ENCODE peak calls at places on chromosomes 6 and 20, in nine cellular contexts. S is neuronal stem cell, L is mesenchymal stem cell, E is HCT116, T is GM23248, V is left ventricle myocardium inferior, O is esophagus squamous epithelium, H is RWPE1, P is PC-9. Y is an unnamed sample.

GRCh38 chr6:29552512-29553051 is 7.0 kb downstream of the UBD start:
- DNase-seq in P (no peak), H (peak), T (peak), L (peak), V (no peak), O (no peak), S (no peak), E (peak), Y (no peak)

GRCh38 chr6:45398075-45398817 is 20.5 kb upstream of the SUPT3H start:
- DNase-seq in T (peak), S (no peak), E (no peak), L (no peak), O (no peak), P (no peak), H (peak), V (no peak), Y (no peak)

GRCh38 chr6:43393597-43393996 is 24.1 kb upstream of the ZNF318 start:
- DNase-seq in H (no peak), T (no peak), S (no peak), L (no peak), O (no peak), P (no peak), V (no peak), E (no peak), Y (no peak)

GRCh38 chr6:25070547-25071366 is 135.0 kb upstream of the RIPOR2 start:
- DNase-seq in H (peak), O (peak), E (peak), V (peak), T (peak), S (peak), L (peak), P (peak), Y (peak)

GRCh38 chr6:156977527-156978291 is 200.5 kb downstream of the ARID1B start:
- DNase-seq in O (no peak), H (no peak), E (no peak), S (no peak), P (no peak), T (peak), V (no peak), L (no peak), Y (peak)

GRCh38 chr20:22678678-22679077 is 94.3 kb upstream of the FOXA2 start:
- DNase-seq in H (no peak), E (no peak), L (no peak), O (no peak), V (no peak), S (no peak), T (no peak), P (no peak), Y (no peak)

GRCh38 chr20:56986931-56987720 is 279.3 kb downstream of the BMP7 start:
- DNase-seq in O (no peak), L (peak), P (no peak), E (no peak), T (no peak), H (no peak), V (no peak), S (no peak), Y (no peak)

GRCh38 chr6:376823-377571 is 14.6 kb upstream of the IRF4 start:
- DNase-seq in V (no peak), H (no peak), O (no peak), L (no peak), S (no peak), P (no peak), T (no peak), E (no peak), Y (no peak)

GRCh38 chr6:169829786-169830185 is 78.4 kb downstream of the ERMARD start:
- DNase-seq in V (no peak), L (no peak), O (no peak), T (no peak), E (no peak), S (no peak), P (no peak), H (no peak), Y (no peak)

GRCh38 chr6:111628117-111628866 is 22.6 kb upstream of the TRAF3IP2 start:
- DNase-seq in E (no peak), P (no peak), H (no peak), S (no peak), L (no peak), T (peak), V (no peak), O (no peak), Y (no peak)

GRCh38 chr6:26158581-26159416 is 71.6 kb downstream of the HFE start:
- DNase-seq in E (no peak), L (peak), S (no peak), V (peak), O (no peak), H (no peak), T (peak), P (no peak), Y (peak)

GRCh38 chr6:148392611-148393160 is 50.0 kb downstream of the SASH1 start:
- DNase-seq in V (no peak), E (no peak), L (no peak), T (peak), H (no peak), P (no peak), S (no peak), O (no peak), Y (no peak)

GRCh38 chr20:47667531-47668312 is 117.6 kb downstream of the SULF2 start:
- DNase-seq in H (no peak), O (no peak), S (no peak), E (no peak), P (no peak), V (no peak), L (no peak), T (no peak), Y (no peak)

GRCh38 chr20:58708246-58708931 is 15.8 kb downstream of the NPEPL1 start:
- DNase-seq in T (no peak), E (no peak), L (no peak), O (no peak), H (no peak), V (peak), P (no peak), S (no peak), Y (no peak)

GRCh38 chr6:4936681-4937041 is 67.2 kb downstream of the RPP40 start:
- DNase-seq in P (no peak), L (peak), H (peak), T (peak), O (no peak), E (no peak), V (no peak), S (no peak), Y (no peak)

GRCh38 chr20:21234816-21235215 is 68.3 kb upstream of the XRN2 start:
- DNase-seq in V (no peak), O (no peak), H (no peak), T (no peak), L (no peak), P (no peak), E (no peak), S (peak), Y (no peak)

GRCh38 chr6:69732640-69733039 is 64.2 kb downstream of the LMBRD1 start:
- DNase-seq in H (peak), V (no peak), S (no peak), O (no peak), T (peak), L (peak), E (no peak), P (no peak), Y (no peak)

GRCh38 chr6:41936073-41936837 is 5.4 kb downstream of the CCND3 start:
- DNase-seq in T (peak), L (peak), O (no peak), E (peak), H (peak), P (peak), V (peak), S (peak), Y (peak)

GRCh38 chr6:110408891-110409290 is 6.5 kb downstream of the DDO start:
- DNase-seq in E (no peak), T (no peak), S (no peak), L (no peak), H (no peak), O (no peak), V (no peak), P (no peak), Y (no peak)

GRCh38 chr6:36563928-36564284 is 16.6 kb upstream of the STK38 start:
- DNase-seq in V (no peak), H (no peak), O (no peak), S (no peak), E (no peak), P (no peak), L (no peak), T (no peak), Y (no peak)

GRCh38 chr20:10185741-10186558 is 32.7 kb upstream of the SNAP25 start:
- DNase-seq in V (no peak), T (no peak), S (no peak), P (no peak), H (no peak), E (no peak), O (no peak), L (no peak), Y (peak)

GRCh38 chr6:829646-830045 is 136.7 kb upstream of the EXOC2 start:
- DNase-seq in T (no peak), O (no peak), S (no peak), H (no peak), E (no peak), P (no peak), V (no peak), L (no peak), Y (no peak)

GRCh38 chr20:1809611-1810510 is 85.3 kb upstream of the SIRPA start:
- DNase-seq in S (no peak), L (peak), E (no peak), T (peak), V (no peak), O (no peak), H (peak), P (peak), Y (no peak)

GRCh38 chr20:6450841-6451240 is 316.6 kb upstream of the BMP2 start:
- DNase-seq in E (no peak), S (no peak), L (no peak), H (no peak), O (no peak), V (no peak), T (no peak), P (no peak), Y (no peak)

DNA sequence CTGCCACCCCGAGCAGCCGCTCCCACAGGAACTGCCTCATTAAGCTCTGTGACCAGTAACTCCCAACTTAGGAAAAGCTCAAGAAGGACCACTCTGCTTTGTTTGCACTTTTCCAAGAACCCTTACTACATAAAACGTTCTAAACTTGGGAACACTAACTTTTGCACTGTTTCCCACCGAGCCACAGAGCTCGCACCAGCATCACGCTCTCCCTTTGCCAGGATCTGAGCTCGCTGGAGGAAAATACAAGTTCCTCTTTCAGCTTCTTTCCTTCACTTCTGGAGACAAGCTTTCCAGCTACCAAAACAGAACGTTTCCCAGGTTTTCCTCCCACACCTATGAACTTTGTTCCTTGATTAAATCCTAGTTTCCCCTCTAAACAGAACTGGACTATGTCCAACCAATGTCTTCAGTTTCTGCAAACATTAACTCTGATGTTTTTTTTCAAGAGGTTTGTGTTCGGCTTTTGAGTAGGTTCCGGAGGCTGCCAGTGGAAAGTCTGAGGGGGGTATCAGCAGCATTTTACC is 135.3 kb downstream of the LY86 start:
- DNase-seq in O (no peak), S (no peak), T (no peak), P (no peak), E (no peak), H (no peak), L (no peak), V (no peak), Y (no peak)
- H3K27ac ChIP-seq in O (peak), S (no peak), T (peak), P (no peak), E (no peak), H (peak), L (peak), V (peak), Y (peak)

GRCh38 chr6:35415065-35415880 is 36.9 kb upstream of the FANCE start:
- DNase-seq in V (peak), E (no peak), S (peak), H (peak), P (peak), L (peak), T (peak), O (no peak), Y (peak)

GRCh38 chr6:35417979-35418661 is 34.0 kb upstream of the FANCE start:
- DNase-seq in L (no peak), P (no peak), S (no peak), H (no peak), T (no peak), V (no peak), O (no peak), E (no peak), Y (no peak)

GRCh38 chr6:35413911-35414310 is 38.2 kb upstream of the FANCE start:
- DNase-seq in V (no peak), S (no peak), T (no peak), E (no peak), L (no peak), H (no peak), O (no peak), P (no peak), Y (no peak)

GRCh38 chr6:35419961-35420360 is 32.2 kb upstream of the FANCE start:
- DNase-seq in V (no peak), H (no peak), E (no peak), T (no peak), O (no peak), P (no peak), L (no peak), S (no peak), Y (no peak)

GRCh38 chr6:35419431-35419830 is 32.7 kb upstream of the FANCE start:
- DNase-seq in L (peak), P (no peak), T (peak), S (no peak), H (no peak), E (no peak), V (no peak), O (no peak), Y (no peak)
- H3K27ac ChIP-seq in L (no peak), P (no peak), T (no peak), S (no peak), H (peak), E (no peak), V (peak), O (no peak), Y (no peak)

GRCh38 chr6:134453792-134454510 is 136.0 kb upstream of the SGK1 start:
- DNase-seq in H (no peak), O (no peak), E (no peak), V (no peak), P (peak), S (no peak), T (no peak), L (no peak), Y (no peak)
- H3K27ac ChIP-seq in H (no peak), O (peak), E (no peak), V (no peak), P (no peak), S (no peak), T (no peak), L (peak), Y (peak)

DNA sequence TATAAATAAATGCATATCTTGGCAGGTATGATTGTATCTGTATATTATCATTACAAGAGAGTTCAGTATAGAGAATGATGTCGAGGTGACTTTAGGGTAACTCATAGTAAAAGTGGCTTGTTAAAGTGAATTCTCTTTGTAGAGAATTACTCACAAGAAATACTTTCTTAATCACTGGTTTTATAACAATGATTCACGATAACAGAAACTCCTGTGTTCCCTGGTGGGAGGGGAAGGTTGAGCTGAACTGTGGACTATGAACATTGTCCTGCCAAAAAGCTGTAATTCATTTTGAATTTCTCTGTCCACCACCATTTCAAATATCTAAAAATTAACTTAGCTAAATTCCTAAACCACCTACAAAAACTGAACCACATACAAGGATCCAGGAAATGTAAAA is 7.7 kb downstream of the TPMT start:
- DNase-seq in H (peak), E (no peak), O (no peak), P (no peak), V (no peak), T (peak), L (no peak), S (no peak), Y (no peak)
- H3K27ac ChIP-seq in H (no peak), E (no peak), O (no peak), P (no peak), V (no peak), T (peak), L (peak), S (no peak), Y (peak)

DNA sequence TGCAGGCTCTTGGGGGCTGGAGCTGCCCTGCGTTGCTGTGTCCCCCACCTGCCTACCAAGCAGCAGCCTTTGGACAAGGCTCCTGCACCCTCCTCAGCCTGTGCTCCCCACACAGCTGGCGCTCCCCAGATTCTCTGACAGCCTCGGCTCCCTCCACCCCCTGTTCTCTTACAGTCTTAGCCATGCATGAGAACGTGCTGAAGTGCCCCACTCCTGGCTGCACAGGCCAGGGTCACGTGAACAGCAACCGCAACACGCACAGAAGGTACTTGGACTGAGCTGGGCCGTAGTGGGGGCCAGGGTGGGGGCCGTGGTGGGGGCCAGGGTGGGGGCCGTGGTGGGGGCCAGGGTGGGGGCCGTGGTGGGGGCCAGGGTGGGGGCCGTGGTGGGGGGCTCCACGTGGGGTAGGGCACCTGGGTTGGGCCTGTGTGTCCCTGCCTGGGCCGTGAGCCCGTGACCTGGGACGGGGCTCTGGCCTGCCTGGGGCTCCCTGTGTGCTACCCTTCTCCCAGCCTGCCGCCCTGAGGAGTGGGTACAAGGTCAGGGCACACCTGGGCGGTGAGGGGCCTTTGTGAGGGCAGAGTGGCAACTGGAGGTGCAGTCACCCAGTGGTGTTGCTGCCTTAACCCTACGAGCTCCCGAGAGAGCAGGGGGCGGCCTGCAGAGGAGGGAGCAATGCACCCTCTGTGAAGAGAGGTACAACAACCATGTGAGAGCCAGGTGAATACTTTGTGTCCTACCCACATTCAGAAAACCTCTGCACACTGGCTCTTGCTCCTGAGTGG is 43.5 kb upstream of the PCMTD2 start:
- DNase-seq in E (no peak), P (no peak), O (no peak), T (no peak), S (no peak), L (no peak), H (no peak), V (peak), Y (no peak)
- H3K27ac ChIP-seq in E (no peak), P (no peak), O (no peak), T (no peak), S (no peak), L (no peak), H (no peak), V (peak), Y (peak)

GRCh38 chr6:7142228-7142801 is 34.6 kb downstream of the RREB1 start:
- DNase-seq in E (no peak), P (no peak), S (no peak), O (no peak), V (no peak), H (no peak), T (no peak), L (no peak), Y (no peak)
- H3K27ac ChIP-seq in E (no peak), P (no peak), S (no peak), O (peak), V (peak), H (peak), T (peak), L (no peak), Y (peak)

GRCh38 chr20:4068708-4069107 is 53.4 kb upstream of the RNF24 start:
- DNase-seq in S (no peak), O (no peak), T (no peak), V (no peak), H (peak), L (no peak), E (no peak), P (peak), Y (peak)

GRCh38 chr20:4067600-4068261 is 52.4 kb upstream of the RNF24 start:
- DNase-seq in O (no peak), P (peak), H (peak), V (no peak), T (peak), S (no peak), L (peak), E (no peak), Y (no peak)

GRCh38 chr20:4070323-4071176 is 55.2 kb upstream of the RNF24 start:
- DNase-seq in S (no peak), H (no peak), P (no peak), E (no peak), L (no peak), T (no peak), V (no peak), O (no peak), Y (no peak)

GRCh38 chr20:4071177-4071723 is 55.9 kb upstream of the RNF24 start:
- DNase-seq in O (no peak), P (no peak), E (no peak), T (no peak), S (no peak), L (no peak), H (no peak), V (no peak), Y (no peak)

DNA sequence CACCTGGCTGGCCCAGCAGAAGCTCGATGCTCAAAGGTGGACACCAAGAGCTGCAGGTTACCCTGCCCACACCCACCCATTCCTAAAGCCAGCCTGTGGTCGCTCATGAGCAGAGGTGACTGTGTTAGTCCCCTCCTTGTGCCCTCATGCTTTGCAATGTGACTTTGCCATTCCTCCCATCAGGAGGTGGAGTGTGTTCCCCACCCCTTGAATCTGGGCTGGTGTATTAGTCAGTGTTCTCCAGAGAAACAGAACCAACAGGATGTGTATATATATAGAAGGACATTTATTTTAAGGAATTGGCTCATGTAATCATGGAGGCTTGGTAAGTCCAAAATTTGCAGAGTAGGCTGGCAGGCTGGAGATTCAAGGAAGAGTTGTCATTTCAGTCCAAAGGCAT is 54.4 kb upstream of the RNF24 start:
- DNase-seq in E (no peak), S (no peak), H (no peak), V (no peak), L (peak), T (peak), P (no peak), O (no peak), Y (no peak)
- H3K27ac ChIP-seq in E (no peak), S (no peak), H (peak), V (no peak), L (no peak), T (peak), P (no peak), O (no peak), Y (no peak)

DNA sequence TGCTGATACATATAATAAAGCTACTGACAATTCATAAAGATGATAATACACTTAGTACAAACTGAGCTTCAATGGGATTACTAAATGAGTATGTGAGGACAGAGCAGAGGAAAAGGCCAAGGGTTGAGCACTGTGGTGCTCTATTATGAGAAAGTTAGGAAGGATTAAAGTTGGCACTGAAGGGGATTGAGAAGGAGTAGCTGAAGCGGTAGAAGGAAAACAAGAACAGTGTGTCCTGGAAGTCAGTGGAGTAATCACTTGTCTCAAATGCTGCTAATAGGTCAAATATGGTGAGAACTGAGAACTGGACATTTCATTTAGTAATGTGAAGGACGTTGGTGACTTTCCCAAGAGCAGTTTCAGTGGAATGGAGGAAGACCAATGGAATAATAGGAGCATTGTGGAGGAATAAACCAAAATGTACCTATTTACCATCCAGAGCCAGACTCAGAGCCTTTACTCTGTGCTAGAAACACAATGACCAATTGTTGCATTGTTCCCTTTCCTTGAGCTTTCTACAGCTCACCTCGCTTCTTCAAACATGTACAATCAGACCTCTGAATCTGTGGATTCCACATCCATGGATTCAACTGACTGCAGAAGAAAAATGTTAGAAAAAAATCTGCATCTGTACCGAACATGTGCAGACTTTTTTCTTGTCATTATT is 255.9 kb downstream of the LAMA2 start:
- DNase-seq in P (no peak), E (no peak), S (no peak), H (no peak), V (no peak), O (no peak), T (no peak), L (no peak), Y (no peak)
- H3K27ac ChIP-seq in P (no peak), E (no peak), S (no peak), H (no peak), V (peak), O (no peak), T (no peak), L (no peak), Y (no peak)

GRCh38 chr6:119129148-119129967 is 50.9 kb upstream of the FAM184A start:
- DNase-seq in O (no peak), V (no peak), L (peak), P (peak), H (peak), S (peak), E (peak), T (peak), Y (no peak)
- H3K27ac ChIP-seq in O (no peak), V (no peak), L (peak), P (peak), H (no peak), S (no peak), E (peak), T (peak), Y (peak)